ENCODE peak calls at places on chromosomes 7 and 10, in nine cellular contexts. One of them, this sample, is unnamed.

GRCh38 chr10:5654218-5654755 is 12.1 kb downstream of the ASB13 start:
- DNase-seq in fibroblast of pulmonary artery: no peak
- DNase-seq in cardiac fibroblast: no peak
- DNase-seq in fibroblast of the conjunctiva: no peak
- DNase-seq in neuronal stem cell: no peak
- DNase-seq in iris pigment epithelial cell: no peak
- DNase-seq in activated T-cell treated with anti-CD3 and anti-CD28 coated beads for 1 hour: no peak
- DNase-seq in H7: no peak
- DNase-seq in SJSA1: no peak
- DNase-seq in this sample: no peak

GRCh38 chr10:124106241-124106905 is 13.0 kb upstream of the CHST15 start:
- DNase-seq in fibroblast of pulmonary artery: peak
- DNase-seq in cardiac fibroblast: peak
- DNase-seq in fibroblast of the conjunctiva: peak
- DNase-seq in neuronal stem cell: no peak
- DNase-seq in iris pigment epithelial cell: peak
- DNase-seq in activated T-cell treated with anti-CD3 and anti-CD28 coated beads for 1 hour: no peak
- DNase-seq in H7: no peak
- DNase-seq in SJSA1: peak
- DNase-seq in this sample: peak

GRCh38 chr10:121414366-121414765 is 183.9 kb downstream of the FGFR2 start:
- DNase-seq in fibroblast of pulmonary artery: no peak
- DNase-seq in cardiac fibroblast: no peak
- DNase-seq in fibroblast of the conjunctiva: no peak
- DNase-seq in neuronal stem cell: no peak
- DNase-seq in iris pigment epithelial cell: no peak
- DNase-seq in activated T-cell treated with anti-CD3 and anti-CD28 coated beads for 1 hour: no peak
- DNase-seq in H7: no peak
- DNase-seq in SJSA1: no peak
- DNase-seq in this sample: no peak

GRCh38 chr10:80459047-80459865 is 5.1 kb downstream of the TSPAN14 start:
- DNase-seq in fibroblast of pulmonary artery: peak
- DNase-seq in cardiac fibroblast: peak
- DNase-seq in fibroblast of the conjunctiva: peak
- DNase-seq in neuronal stem cell: no peak
- DNase-seq in iris pigment epithelial cell: peak
- DNase-seq in activated T-cell treated with anti-CD3 and anti-CD28 coated beads for 1 hour: peak
- DNase-seq in H7: no peak
- DNase-seq in SJSA1: peak
- DNase-seq in this sample: peak

GRCh38 chr7:18590744-18591340 is 95.3 kb downstream of the HDAC9 start:
- DNase-seq in fibroblast of pulmonary artery: peak
- DNase-seq in cardiac fibroblast: peak
- DNase-seq in fibroblast of the conjunctiva: peak
- DNase-seq in neuronal stem cell: peak
- DNase-seq in iris pigment epithelial cell: peak
- DNase-seq in activated T-cell treated with anti-CD3 and anti-CD28 coated beads for 1 hour: no peak
- DNase-seq in H7: no peak
- DNase-seq in SJSA1: no peak
- DNase-seq in this sample: peak

GRCh38 chr10:24858244-24858907 is 94.0 kb downstream of the PRTFDC1 start:
- DNase-seq in fibroblast of pulmonary artery: peak
- DNase-seq in cardiac fibroblast: peak
- DNase-seq in fibroblast of the conjunctiva: no peak
- DNase-seq in neuronal stem cell: no peak
- DNase-seq in iris pigment epithelial cell: peak
- DNase-seq in activated T-cell treated with anti-CD3 and anti-CD28 coated beads for 1 hour: no peak
- DNase-seq in H7: no peak
- DNase-seq in SJSA1: peak
- DNase-seq in this sample: peak

GRCh38 chr10:27388761-27389399 is 115.2 kb upstream of the RAB18 start:
- DNase-seq in fibroblast of pulmonary artery: peak
- DNase-seq in cardiac fibroblast: peak
- DNase-seq in fibroblast of the conjunctiva: peak
- DNase-seq in neuronal stem cell: no peak
- DNase-seq in iris pigment epithelial cell: peak
- DNase-seq in activated T-cell treated with anti-CD3 and anti-CD28 coated beads for 1 hour: no peak
- DNase-seq in H7: no peak
- DNase-seq in SJSA1: no peak
- DNase-seq in this sample: no peak

GRCh38 chr10:117499248-117500105 is 43.1 kb upstream of the EMX2 start:
- DNase-seq in fibroblast of pulmonary artery: no peak
- DNase-seq in cardiac fibroblast: no peak
- DNase-seq in fibroblast of the conjunctiva: no peak
- DNase-seq in neuronal stem cell: no peak
- DNase-seq in iris pigment epithelial cell: no peak
- DNase-seq in activated T-cell treated with anti-CD3 and anti-CD28 coated beads for 1 hour: no peak
- DNase-seq in H7: peak
- DNase-seq in SJSA1: no peak
- DNase-seq in this sample: no peak

GRCh38 chr10:29691564-29692064 is 56.8 kb upstream of the SVIL start:
- DNase-seq in fibroblast of pulmonary artery: peak
- DNase-seq in cardiac fibroblast: peak
- DNase-seq in fibroblast of the conjunctiva: no peak
- DNase-seq in neuronal stem cell: no peak
- DNase-seq in iris pigment epithelial cell: peak
- DNase-seq in activated T-cell treated with anti-CD3 and anti-CD28 coated beads for 1 hour: no peak
- DNase-seq in H7: peak
- DNase-seq in SJSA1: no peak
- DNase-seq in this sample: peak

GRCh38 chr7:94289071-94289470 is 105.6 kb upstream of the COL1A2 start:
- DNase-seq in fibroblast of pulmonary artery: peak
- DNase-seq in cardiac fibroblast: peak
- DNase-seq in fibroblast of the conjunctiva: peak
- DNase-seq in neuronal stem cell: peak
- DNase-seq in iris pigment epithelial cell: peak
- DNase-seq in activated T-cell treated with anti-CD3 and anti-CD28 coated beads for 1 hour: no peak
- DNase-seq in H7: peak
- DNase-seq in SJSA1: peak
- DNase-seq in this sample: peak

GRCh38 chr10:132263866-132264265 is 43.9 kb downstream of the STK32C start:
- DNase-seq in fibroblast of pulmonary artery: no peak
- DNase-seq in cardiac fibroblast: no peak
- DNase-seq in fibroblast of the conjunctiva: no peak
- DNase-seq in neuronal stem cell: no peak
- DNase-seq in iris pigment epithelial cell: no peak
- DNase-seq in activated T-cell treated with anti-CD3 and anti-CD28 coated beads for 1 hour: no peak
- DNase-seq in H7: no peak
- DNase-seq in SJSA1: no peak
- DNase-seq in this sample: no peak

GRCh38 chr10:132939957-132940790 is 2.2 kb downstream of the CFAP46 start:
- DNase-seq in fibroblast of pulmonary artery: peak
- DNase-seq in cardiac fibroblast: peak
- DNase-seq in fibroblast of the conjunctiva: peak
- DNase-seq in neuronal stem cell: peak
- DNase-seq in iris pigment epithelial cell: peak
- DNase-seq in activated T-cell treated with anti-CD3 and anti-CD28 coated beads for 1 hour: no peak
- DNase-seq in H7: peak
- DNase-seq in SJSA1: no peak
- DNase-seq in this sample: no peak

GRCh38 chr7:30069096-30069867 is 41.1 kb downstream of the PLEKHA8 start:
- DNase-seq in fibroblast of pulmonary artery: no peak
- DNase-seq in cardiac fibroblast: no peak
- DNase-seq in fibroblast of the conjunctiva: no peak
- DNase-seq in neuronal stem cell: no peak
- DNase-seq in iris pigment epithelial cell: peak
- DNase-seq in activated T-cell treated with anti-CD3 and anti-CD28 coated beads for 1 hour: no peak
- DNase-seq in H7: no peak
- DNase-seq in SJSA1: no peak
- DNase-seq in this sample: no peak

GRCh38 chr10:96153065-96153464 is 23.0 kb downstream of the ZNF518A start:
- DNase-seq in fibroblast of pulmonary artery: no peak
- DNase-seq in cardiac fibroblast: no peak
- DNase-seq in fibroblast of the conjunctiva: no peak
- DNase-seq in neuronal stem cell: no peak
- DNase-seq in iris pigment epithelial cell: peak
- DNase-seq in activated T-cell treated with anti-CD3 and anti-CD28 coated beads for 1 hour: no peak
- DNase-seq in H7: no peak
- DNase-seq in SJSA1: no peak
- DNase-seq in this sample: no peak

GRCh38 chr10:32332299-32332750 is 14.6 kb downstream of the EPC1 start:
- DNase-seq in fibroblast of pulmonary artery: peak
- DNase-seq in cardiac fibroblast: peak
- DNase-seq in fibroblast of the conjunctiva: no peak
- DNase-seq in neuronal stem cell: no peak
- DNase-seq in iris pigment epithelial cell: peak
- DNase-seq in activated T-cell treated with anti-CD3 and anti-CD28 coated beads for 1 hour: peak
- DNase-seq in H7: no peak
- DNase-seq in SJSA1: no peak
- DNase-seq in this sample: peak

GRCh38 chr7:24307294-24307693 is 23.3 kb downstream of the NPY start:
- DNase-seq in fibroblast of pulmonary artery: no peak
- DNase-seq in cardiac fibroblast: no peak
- DNase-seq in fibroblast of the conjunctiva: no peak
- DNase-seq in neuronal stem cell: no peak
- DNase-seq in iris pigment epithelial cell: no peak
- DNase-seq in activated T-cell treated with anti-CD3 and anti-CD28 coated beads for 1 hour: no peak
- DNase-seq in H7: no peak
- DNase-seq in SJSA1: no peak
- DNase-seq in this sample: no peak

GRCh38 chr7:83001362-83002040 is 161.2 kb downstream of the PCLO start:
- DNase-seq in fibroblast of pulmonary artery: no peak
- DNase-seq in cardiac fibroblast: no peak
- DNase-seq in fibroblast of the conjunctiva: no peak
- DNase-seq in neuronal stem cell: no peak
- DNase-seq in iris pigment epithelial cell: peak
- DNase-seq in activated T-cell treated with anti-CD3 and anti-CD28 coated beads for 1 hour: no peak
- DNase-seq in H7: no peak
- DNase-seq in SJSA1: no peak
- DNase-seq in this sample: no peak

GRCh38 chr7:120259382-120259781 is 13.6 kb upstream of the KCND2 start:
- DNase-seq in fibroblast of pulmonary artery: peak
- DNase-seq in cardiac fibroblast: peak
- DNase-seq in fibroblast of the conjunctiva: no peak
- DNase-seq in neuronal stem cell: no peak
- DNase-seq in iris pigment epithelial cell: peak
- DNase-seq in activated T-cell treated with anti-CD3 and anti-CD28 coated beads for 1 hour: no peak
- DNase-seq in H7: no peak
- DNase-seq in SJSA1: no peak
- DNase-seq in this sample: no peak

GRCh38 chr10:47456096-47456485 is 27.8 kb downstream of the ANXA8 start:
- DNase-seq in fibroblast of pulmonary artery: no peak
- DNase-seq in cardiac fibroblast: no peak
- DNase-seq in fibroblast of the conjunctiva: no peak
- DNase-seq in neuronal stem cell: no peak
- DNase-seq in iris pigment epithelial cell: no peak
- DNase-seq in activated T-cell treated with anti-CD3 and anti-CD28 coated beads for 1 hour: no peak
- DNase-seq in H7: no peak
- DNase-seq in SJSA1: no peak
- DNase-seq in this sample: no peak

GRCh38 chr10:4038000-4038399 is 253.0 kb upstream of the KLF6 start:
- DNase-seq in fibroblast of pulmonary artery: no peak
- DNase-seq in cardiac fibroblast: no peak
- DNase-seq in fibroblast of the conjunctiva: no peak
- DNase-seq in neuronal stem cell: no peak
- DNase-seq in iris pigment epithelial cell: no peak
- DNase-seq in activated T-cell treated with anti-CD3 and anti-CD28 coated beads for 1 hour: no peak
- DNase-seq in H7: no peak
- DNase-seq in SJSA1: no peak
- DNase-seq in this sample: no peak

GRCh38 chr7:46290374-46291061 is 369.4 kb upstream of the IGFBP3 start:
- DNase-seq in fibroblast of pulmonary artery: no peak
- DNase-seq in cardiac fibroblast: no peak
- DNase-seq in fibroblast of the conjunctiva: no peak
- DNase-seq in neuronal stem cell: no peak
- DNase-seq in iris pigment epithelial cell: no peak
- DNase-seq in activated T-cell treated with anti-CD3 and anti-CD28 coated beads for 1 hour: no peak
- DNase-seq in H7: no peak
- DNase-seq in SJSA1: no peak
- DNase-seq in this sample: no peak

GRCh38 chr10:44380829-44381600 is 3.9 kb downstream of the CXCL12 start:
- DNase-seq in fibroblast of pulmonary artery: no peak
- DNase-seq in cardiac fibroblast: no peak
- DNase-seq in fibroblast of the conjunctiva: no peak
- DNase-seq in neuronal stem cell: no peak
- DNase-seq in iris pigment epithelial cell: no peak
- DNase-seq in activated T-cell treated with anti-CD3 and anti-CD28 coated beads for 1 hour: no peak
- DNase-seq in H7: peak
- DNase-seq in SJSA1: no peak
- DNase-seq in this sample: peak

GRCh38 chr7:158035343-158035742 is 552.3 kb downstream of the PTPRN2 start:
- DNase-seq in fibroblast of pulmonary artery: no peak
- DNase-seq in cardiac fibroblast: no peak
- DNase-seq in fibroblast of the conjunctiva: no peak
- DNase-seq in neuronal stem cell: no peak
- DNase-seq in iris pigment epithelial cell: no peak
- DNase-seq in activated T-cell treated with anti-CD3 and anti-CD28 coated beads for 1 hour: no peak
- DNase-seq in H7: no peak
- DNase-seq in SJSA1: no peak
- DNase-seq in this sample: no peak

GRCh38 chr10:86644412-86645110 is 9.8 kb upstream of the OPN4 start:
- DNase-seq in fibroblast of pulmonary artery: no peak
- DNase-seq in cardiac fibroblast: no peak
- DNase-seq in fibroblast of the conjunctiva: no peak
- DNase-seq in neuronal stem cell: no peak
- DNase-seq in iris pigment epithelial cell: no peak
- DNase-seq in activated T-cell treated with anti-CD3 and anti-CD28 coated beads for 1 hour: no peak
- DNase-seq in H7: peak
- DNase-seq in SJSA1: no peak
- DNase-seq in this sample: peak

GRCh38 chr10:28842321-28842720 is 165.0 kb downstream of the BAMBI start:
- DNase-seq in fibroblast of pulmonary artery: peak
- DNase-seq in cardiac fibroblast: peak
- DNase-seq in fibroblast of the conjunctiva: peak
- DNase-seq in neuronal stem cell: no peak
- DNase-seq in iris pigment epithelial cell: peak
- DNase-seq in activated T-cell treated with anti-CD3 and anti-CD28 coated beads for 1 hour: no peak
- DNase-seq in H7: no peak
- DNase-seq in SJSA1: peak
- DNase-seq in this sample: peak

GRCh38 chr10:104309980-104310978 is 28.0 kb downstream of the ITPRIP start:
- DNase-seq in fibroblast of pulmonary artery: peak
- DNase-seq in cardiac fibroblast: peak
- DNase-seq in fibroblast of the conjunctiva: no peak
- DNase-seq in neuronal stem cell: no peak
- DNase-seq in iris pigment epithelial cell: peak
- DNase-seq in activated T-cell treated with anti-CD3 and anti-CD28 coated beads for 1 hour: no peak
- DNase-seq in H7: peak
- DNase-seq in SJSA1: no peak
- DNase-seq in this sample: peak

GRCh38 chr7:29989257-29989995 is at the start of gene SCRN1:
- DNase-seq in fibroblast of pulmonary artery: peak
- DNase-seq in cardiac fibroblast: peak
- DNase-seq in fibroblast of the conjunctiva: peak
- DNase-seq in neuronal stem cell: peak
- DNase-seq in iris pigment epithelial cell: peak
- DNase-seq in activated T-cell treated with anti-CD3 and anti-CD28 coated beads for 1 hour: no peak
- DNase-seq in H7: peak
- DNase-seq in SJSA1: peak
- DNase-seq in this sample: peak

GRCh38 chr7:150453186-150453585 is 2.8 kb downstream of the GIMAP8 start:
- DNase-seq in fibroblast of pulmonary artery: no peak
- DNase-seq in cardiac fibroblast: no peak
- DNase-seq in fibroblast of the conjunctiva: no peak
- DNase-seq in neuronal stem cell: no peak
- DNase-seq in iris pigment epithelial cell: no peak
- DNase-seq in activated T-cell treated with anti-CD3 and anti-CD28 coated beads for 1 hour: no peak
- DNase-seq in H7: no peak
- DNase-seq in SJSA1: no peak
- DNase-seq in this sample: no peak

GRCh38 chr10:47264797-47265281 is 35.2 kb upstream of the GDF10 start:
- DNase-seq in fibroblast of pulmonary artery: no peak
- DNase-seq in cardiac fibroblast: no peak
- DNase-seq in fibroblast of the conjunctiva: no peak
- DNase-seq in neuronal stem cell: no peak
- DNase-seq in iris pigment epithelial cell: no peak
- DNase-seq in activated T-cell treated with anti-CD3 and anti-CD28 coated beads for 1 hour: peak
- DNase-seq in H7: no peak
- DNase-seq in SJSA1: peak
- DNase-seq in this sample: no peak

GRCh38 chr7:112202819-112203218 is 3.4 kb downstream of the DOCK4 start:
- DNase-seq in fibroblast of pulmonary artery: peak
- DNase-seq in cardiac fibroblast: peak
- DNase-seq in fibroblast of the conjunctiva: no peak
- DNase-seq in neuronal stem cell: no peak
- DNase-seq in iris pigment epithelial cell: no peak
- DNase-seq in activated T-cell treated with anti-CD3 and anti-CD28 coated beads for 1 hour: peak
- DNase-seq in H7: no peak
- DNase-seq in SJSA1: no peak
- DNase-seq in this sample: no peak

GRCh38 chr10:43205681-43206390 is 61.0 kb downstream of the RASGEF1A start:
- DNase-seq in fibroblast of pulmonary artery: no peak
- DNase-seq in cardiac fibroblast: no peak
- DNase-seq in fibroblast of the conjunctiva: no peak
- DNase-seq in neuronal stem cell: no peak
- DNase-seq in iris pigment epithelial cell: no peak
- DNase-seq in activated T-cell treated with anti-CD3 and anti-CD28 coated beads for 1 hour: no peak
- DNase-seq in H7: peak
- DNase-seq in SJSA1: peak
- DNase-seq in this sample: no peak

This sample was measured in myocyte.